ENCODE peak calls at places on chromosomes 16 and 17, in nine cellular contexts. W, B, Q, E, U, I, J, F and C are unnamed samples.

GRCh38 chr16:88355093-88355388 is 27.7 kb upstream of the ZNF469 start:
- DNase-seq in W (no peak), E (no peak), I (no peak), U (no peak), F (no peak), J (no peak), B (no peak), Q (no peak), C (no peak)

GRCh38 chr17:57040571-57040970 is 44.5 kb upstream of the AKAP1 start:
- DNase-seq in J (no peak), F (no peak), U (no peak), B (no peak), E (no peak), I (no peak), W (no peak), Q (no peak), C (no peak)

GRCh38 chr16:87303431-87303930 is 13.7 kb downstream of the C16orf95 start:
- DNase-seq in J (no peak), E (peak), I (no peak), F (no peak), Q (no peak), B (peak), U (no peak), W (no peak), C (peak)

GRCh38 chr16:73189132-73189531 is 141.2 kb upstream of the ZFHX3 start:
- DNase-seq in E (no peak), W (no peak), F (no peak), J (no peak), B (no peak), Q (no peak), U (no peak), I (no peak), C (no peak)

GRCh38 chr16:53091508-53092211 is 36.9 kb downstream of the CHD9 start:
- DNase-seq in W (no peak), E (no peak), B (peak), J (peak), I (peak), Q (no peak), U (no peak), F (peak), C (no peak)

GRCh38 chr17:48985436-48986245 is 11.5 kb upstream of the IGF2BP1 start:
- DNase-seq in U (no peak), B (no peak), J (no peak), F (no peak), I (no peak), W (no peak), E (no peak), Q (peak), C (no peak)

GRCh38 chr17:80261159-80261894 is 675 bp downstream of the RNF213 start:
- DNase-seq in Q (peak), F (peak), B (peak), J (peak), W (peak), I (peak), U (peak), E (peak), C (peak)

GRCh38 chr16:56737539-56737938 is 7.6 kb downstream of the NUP93 start:
- DNase-seq in F (no peak), W (no peak), Q (no peak), J (no peak), E (no peak), I (no peak), U (no peak), B (no peak), C (no peak)

GRCh38 chr16:80466024-80466986 is 74.5 kb upstream of the DYNLRB2 start:
- DNase-seq in B (peak), Q (no peak), F (peak), I (peak), W (peak), E (peak), U (peak), J (peak), C (peak)

GRCh38 chr17:3659541-3660111 is 8.8 kb downstream of the TAX1BP3 start:
- DNase-seq in U (peak), Q (no peak), W (peak), B (peak), E (peak), F (peak), I (peak), J (peak), C (no peak)

GRCh38 chr16:53456625-53457024 is 22.4 kb downstream of the RBL2 start:
- DNase-seq in Q (no peak), J (no peak), U (no peak), I (no peak), B (no peak), E (no peak), F (no peak), W (no peak), C (no peak)

GRCh38 chr17:81866440-81867122 is 4.6 kb downstream of the ARHGDIA start:
- DNase-seq in E (no peak), J (no peak), I (no peak), B (no peak), U (no peak), W (no peak), Q (no peak), F (no peak), C (no peak)

GRCh38 chr16:50153648-50154368 is 702 bp downstream of the TENT4B start:
- DNase-seq in F (peak), B (no peak), I (peak), U (peak), Q (no peak), W (no peak), J (no peak), E (peak), C (peak)

GRCh38 chr16:22220076-22220453 is 14.0 kb downstream of the EEF2K start:
- DNase-seq in F (no peak), I (peak), Q (no peak), B (peak), W (no peak), U (no peak), E (no peak), J (no peak), C (no peak)

GRCh38 chr17:3918372-3919122 is 2.3 kb upstream of the P2RX1 start:
- DNase-seq in W (no peak), Q (no peak), B (no peak), U (no peak), I (peak), F (no peak), E (no peak), J (no peak), C (no peak)

GRCh38 chr17:9086577-9086976 is 65.3 kb downstream of the NTN1 start:
- DNase-seq in W (no peak), I (no peak), B (no peak), U (no peak), E (no peak), Q (no peak), F (no peak), J (no peak), C (no peak)

GRCh38 chr17:78493455-78494188 is 83.6 kb downstream of the DNAH17 start:
- DNase-seq in I (peak), J (no peak), F (no peak), U (no peak), W (no peak), Q (no peak), E (no peak), B (no peak), C (no peak)

GRCh38 chr16:81204794-81205680 is 33.5 kb upstream of the BCO1 start:
- DNase-seq in E (peak), W (no peak), J (peak), I (no peak), F (peak), U (peak), B (peak), Q (no peak), C (peak)

GRCh38 chr16:6852643-6853042 is 480.0 kb upstream of the RBFOX1 start:
- DNase-seq in Q (peak), E (no peak), W (no peak), J (no peak), B (no peak), I (no peak), U (no peak), F (no peak), C (no peak)

GRCh38 chr17:57387575-57387974 is 131.3 kb downstream of the MSI2 start:
- DNase-seq in W (no peak), B (no peak), I (no peak), U (no peak), Q (no peak), J (no peak), F (no peak), E (no peak), C (no peak)

GRCh38 chr16:67951485-67951884 is 7.6 kb upstream of the LCAT start:
- DNase-seq in I (peak), Q (no peak), F (no peak), B (no peak), U (no peak), W (no peak), J (no peak), E (no peak), C (no peak)

GRCh38 chr16:11251525-11252481 is 4.2 kb downstream of the SOCS1 start:
- DNase-seq in F (no peak), I (no peak), J (peak), U (no peak), Q (no peak), E (no peak), W (no peak), B (peak), C (no peak)

GRCh38 chr17:57946798-57947358 is 8.3 kb downstream of the CUEDC1 start:
- DNase-seq in U (peak), Q (no peak), I (peak), F (peak), W (no peak), E (peak), B (peak), J (peak), C (peak)

GRCh38 chr17:34584805-34585416 is 5.5 kb downstream of the TMEM132E start:
- DNase-seq in B (peak), U (peak), Q (no peak), I (no peak), E (peak), F (no peak), J (no peak), W (no peak), C (peak)

GRCh38 chr17:35973333-35974260 is 7.7 kb downstream of the CCL16 start:
- DNase-seq in J (no peak), B (peak), E (no peak), Q (peak), F (no peak), U (no peak), W (no peak), I (no peak), C (no peak)

GRCh38 chr17:1643293-1643998 is 2.1 kb downstream of the SCARF1 start:
- DNase-seq in F (peak), Q (no peak), I (no peak), E (no peak), W (peak), B (no peak), U (peak), J (peak), C (peak)

GRCh38 chr16:69035375-69035774 is 70.1 kb upstream of the HAS3 start:
- DNase-seq in J (no peak), B (no peak), U (no peak), Q (no peak), I (no peak), F (no peak), W (no peak), E (no peak), C (no peak)

GRCh38 chr16:87436225-87437172 is 44.4 kb downstream of the MAP1LC3B start:
- DNase-seq in I (no peak), U (no peak), B (peak), E (no peak), W (no peak), J (no peak), Q (no peak), F (no peak), C (no peak)

GRCh38 chr16:15041260-15042011 is 14.4 kb downstream of the NTAN1 start:
- DNase-seq in J (peak), B (peak), E (no peak), U (no peak), F (peak), W (no peak), Q (peak), I (peak), C (peak)

GRCh38 chr17:39823407-39824054 is 40.6 kb downstream of the IKZF3 start:
- DNase-seq in B (no peak), W (no peak), F (no peak), E (no peak), J (no peak), U (no peak), Q (no peak), I (no peak), C (no peak)

GRCh38 chr16:70156207-70156978 is 17.2 kb upstream of the CLEC18C start:
- DNase-seq in Q (peak), F (no peak), U (peak), I (no peak), E (no peak), J (no peak), B (no peak), W (no peak), C (no peak)

GRCh38 chr17:27577124-27577761 is 53.7 kb upstream of the LGALS9 start:
- DNase-seq in J (no peak), Q (no peak), I (no peak), E (no peak), W (no peak), F (peak), U (no peak), B (peak), C (peak)
- TF ChIP-seq POLR2A in J (no peak), Q (peak), I (no peak), E (no peak), W (no peak), F (no peak), U (no peak), B (no peak), C (no peak)

GRCh38 chr16:1331712-1332617 is 1.5 kb upstream of the BAIAP3 start:
- DNase-seq in Q (no peak), J (peak), F (peak), U (peak), W (peak), E (peak), I (peak), B (peak), C (peak)
- TF ChIP-seq POLR2A in Q (no peak), J (no peak), F (no peak), U (no peak), W (peak), E (no peak), I (no peak), B (no peak), C (no peak)

DNA sequence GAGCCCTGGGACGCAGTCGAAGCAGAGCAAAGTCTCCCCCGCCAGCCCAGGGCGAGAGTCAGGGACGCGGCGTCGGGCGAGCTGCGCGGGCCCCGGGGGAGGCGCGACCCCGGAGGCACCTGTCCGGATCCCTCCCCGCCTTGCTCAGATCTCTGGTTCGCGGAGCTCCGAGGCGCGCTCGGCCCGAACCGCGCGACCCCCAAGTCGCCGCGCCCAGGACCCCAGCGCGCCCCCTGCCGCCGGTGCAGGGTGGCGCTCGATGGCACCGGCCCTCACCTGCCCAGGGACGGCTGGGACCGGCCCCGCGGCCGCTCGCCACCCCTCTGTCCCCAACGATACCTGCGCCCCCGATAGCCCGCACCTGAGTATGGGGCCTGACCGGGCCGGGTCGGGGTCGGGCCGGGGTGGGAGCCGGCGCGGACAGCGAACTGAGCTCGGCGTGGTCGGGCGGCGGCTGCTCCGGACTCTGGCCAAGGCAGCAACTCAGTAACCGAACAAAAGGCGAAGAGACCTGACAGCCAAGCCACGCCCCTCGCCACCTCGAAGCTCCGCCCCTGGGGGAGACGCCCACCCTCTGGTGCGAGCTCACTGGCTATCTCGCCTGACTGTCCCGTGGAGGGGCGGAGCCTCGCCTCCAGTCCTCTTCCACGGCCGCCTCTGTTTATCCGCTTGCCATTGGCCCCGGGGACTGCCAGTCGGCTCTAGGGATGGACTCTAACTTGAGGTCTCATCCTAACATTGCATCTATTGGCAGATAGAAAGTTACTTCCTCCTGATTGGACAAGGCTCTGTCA is at the start of gene JUP:
- DNase-seq in B (peak), E (peak), J (peak), W (peak), Q (peak), F (peak), I (peak), U (peak), C (peak)
- TF ChIP-seq POLR2A in B (peak), E (peak), J (no peak), W (peak), Q (peak), F (peak), I (peak), U (peak), C (peak)

GRCh38 chr17:76671123-76671911 is 27.8 kb upstream of the ST6GALNAC1 start:
- DNase-seq in B (peak), U (peak), I (peak), Q (peak), J (peak), E (peak), F (peak), W (peak), C (peak)
- TF ChIP-seq POLR2A in B (no peak), U (peak), I (no peak), Q (peak), J (no peak), E (peak), F (peak), W (peak), C (no peak)